ENCODE peak calls at places on chromosomes 7 and 10, in four cellular contexts. B, M, A and J are unnamed samples.
A peak's percentile ranks its signal among the peaks of the same experiment; 100 is the strongest.

GRCh38 chr10:29946953-29947700 is 112.3 kb downstream of the JCAD start:
- DNase-seq in B (peak; percentile 83), M (no peak), A (no peak), J (peak; percentile 89)

GRCh38 chr7:118870187-118870586 is 645.7 kb downstream of the ANKRD7 start:
- DNase-seq in B (no peak), M (no peak), A (no peak), J (peak; percentile 35)

GRCh38 chr10:79242620-79243152 is 104.6 kb upstream of the PPIF start:
- DNase-seq in B (peak; percentile 69), M (peak; percentile 81), A (no peak), J (peak; percentile 62)

GRCh38 chr7:8500286-8500685 is 66.9 kb downstream of the NXPH1 start:
- DNase-seq in B (no peak), M (no peak), A (no peak), J (no peak)

GRCh38 chr7:13988765-13989137 is 715 bp downstream of the ETV1 start:
- DNase-seq in B (peak; percentile 25), M (peak; percentile 47), A (peak; percentile 19), J (no peak)

GRCh38 chr10:105398202-105398601 is 757.1 kb downstream of the SORCS3 start:
- DNase-seq in B (no peak), M (peak; percentile 9), A (no peak), J (no peak)

GRCh38 chr7:8261711-8262695 is at the start of gene ICA1:
- DNase-seq in B (peak; percentile 10), M (peak; percentile 81), A (peak; percentile 86), J (peak; percentile 32)

GRCh38 chr7:79182283-79182682 is 271.2 kb downstream of the MAGI2 start:
- DNase-seq in B (peak; percentile 76), M (no peak), A (no peak), J (peak; percentile 95)

GRCh38 chr7:85030893-85031292 is 156.0 kb downstream of the SEMA3D start:
- DNase-seq in B (peak; percentile 14), M (no peak), A (no peak), J (peak; percentile 65)

GRCh38 chr10:77422491-77423338 is 214.9 kb downstream of the KCNMA1 start:
- DNase-seq in B (peak; percentile 43), M (no peak), A (no peak), J (no peak)

GRCh38 chr7:105496501-105496900 is 25.6 kb downstream of the PUS7 start:
- DNase-seq in B (no peak), M (no peak), A (no peak), J (peak; percentile 59)

GRCh38 chr7:25407932-25408480 is 179.7 kb upstream of the NPVF start:
- DNase-seq in B (no peak), M (peak; percentile 28), A (no peak), J (no peak)

GRCh38 chr7:141748401-141748800 is 10.2 kb downstream of the SSBP1 start:
- DNase-seq in B (peak; percentile 45), M (no peak), A (no peak), J (no peak)

GRCh38 chr7:141754939-141755338 is 9.0 kb upstream of the TAS2R3 start:
- DNase-seq in B (no peak), M (peak; percentile 16), A (no peak), J (peak; percentile 23)

DNA sequence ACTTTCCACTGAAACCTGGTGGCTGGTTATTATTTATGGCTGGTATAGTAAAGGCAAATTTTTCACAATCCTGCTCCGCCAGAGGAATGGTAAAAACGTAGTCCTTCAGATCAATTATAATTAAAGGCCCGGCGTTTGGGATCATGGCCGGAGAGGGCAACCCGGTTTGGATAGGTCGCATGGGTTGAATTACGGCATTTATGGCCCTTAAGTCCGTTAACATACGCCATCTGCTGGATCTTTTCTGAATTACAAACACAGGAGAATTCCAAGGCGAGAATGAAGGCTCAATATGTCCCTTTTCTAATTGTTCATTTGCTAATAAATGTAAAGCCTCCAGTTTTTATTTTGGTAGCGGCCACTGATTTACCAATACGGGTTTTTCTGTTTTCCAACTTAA is 11.3 kb upstream of the TAS2R3 start:
- DNase-seq in B (no peak), M (no peak), A (no peak), J (no peak)
- TF ChIP-seq CTCF in B (peak; percentile 45), M (peak; percentile 22), A (no peak), J (peak; percentile 15)

DNA sequence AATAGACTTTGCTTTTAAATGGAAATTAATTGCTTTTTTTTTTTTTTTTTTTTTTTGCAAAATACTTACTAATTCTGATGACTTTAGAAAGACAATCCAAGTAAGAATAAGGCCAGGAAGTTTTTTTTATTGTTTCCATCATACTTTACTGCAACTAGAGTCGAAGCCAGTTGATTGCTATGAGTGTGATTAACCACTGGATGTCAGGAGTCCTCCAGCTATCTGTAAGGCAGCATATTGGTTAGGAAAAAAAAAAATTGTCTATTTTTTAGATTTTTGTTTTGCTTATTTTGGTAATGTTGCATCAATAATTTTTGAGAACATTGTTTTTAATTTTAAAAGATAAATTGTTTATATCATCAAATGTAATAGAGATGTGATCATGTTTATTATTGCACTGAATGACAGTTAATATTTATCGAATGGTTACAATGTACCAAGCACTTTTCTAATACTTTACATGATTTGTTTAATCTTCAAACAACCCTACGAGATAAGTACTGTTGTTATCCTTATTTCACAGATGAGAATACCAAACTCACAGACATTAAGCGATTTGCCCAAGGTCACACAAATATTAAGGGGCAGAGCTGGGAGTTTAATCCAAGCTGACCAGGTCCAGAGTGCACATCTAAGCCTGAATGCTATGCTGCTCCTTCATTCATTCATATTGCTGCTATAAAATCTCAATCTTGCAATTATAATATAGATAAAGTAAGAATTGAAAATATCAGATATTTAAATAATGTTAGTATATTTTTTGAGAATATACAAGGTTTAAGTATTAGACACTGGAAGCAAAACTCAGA is 19.9 kb upstream of the LMOD2 start:
- DNase-seq in B (peak; percentile 51), M (no peak), A (no peak), J (peak; percentile 47)
- TF ChIP-seq CTCF in B (peak; percentile 70), M (peak; percentile 60), A (peak; percentile 18), J (peak; percentile 45)

GRCh38 chr10:115355162-115355760 is 262.1 kb downstream of the ATRNL1 start:
- DNase-seq in B (peak; percentile 43), M (peak; percentile 55), A (peak; percentile 25), J (peak; percentile 71)
- TF ChIP-seq CTCF in B (peak; percentile 80), M (peak; percentile 79), A (peak; percentile 29), J (peak; percentile 73)

GRCh38 chr10:122521011-122521410 is 39.5 kb upstream of the DMBT1 start:
- DNase-seq in B (no peak), M (no peak), A (no peak), J (no peak)

GRCh38 chr10:122526892-122527291 is 33.7 kb upstream of the DMBT1 start:
- DNase-seq in B (no peak), M (no peak), A (no peak), J (no peak)

GRCh38 chr10:122524811-122525210 is 35.7 kb upstream of the DMBT1 start:
- DNase-seq in B (no peak), M (no peak), A (no peak), J (no peak)

GRCh38 chr10:122530177-122530576 is 30.4 kb upstream of the DMBT1 start:
- DNase-seq in B (no peak), M (no peak), A (no peak), J (no peak)

DNA sequence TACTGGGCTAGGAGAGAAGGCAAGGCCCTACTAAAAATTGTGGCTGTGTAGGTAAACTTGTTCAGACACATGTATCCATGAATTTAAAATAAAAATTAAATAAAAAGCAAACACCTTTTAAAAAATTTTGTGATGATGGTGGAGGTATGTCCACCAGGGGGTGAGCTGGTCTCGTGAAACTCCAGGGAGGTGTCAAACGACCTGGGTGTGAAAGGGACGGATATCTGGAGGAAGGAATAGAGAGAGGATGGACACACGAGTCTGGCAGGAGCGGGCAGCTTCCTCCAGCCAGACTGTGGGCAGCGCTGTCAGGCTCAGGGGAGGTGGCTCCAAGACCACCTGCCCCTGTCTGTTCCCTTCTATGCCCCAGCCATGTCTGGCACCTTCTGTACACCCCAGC is 34.8 kb upstream of the DMBT1 start:
- DNase-seq in B (no peak), M (no peak), A (peak; percentile 61), J (peak; percentile 15)
- TF ChIP-seq CTCF in B (no peak), M (peak; percentile 26), A (peak; percentile 33), J (no peak)

DNA sequence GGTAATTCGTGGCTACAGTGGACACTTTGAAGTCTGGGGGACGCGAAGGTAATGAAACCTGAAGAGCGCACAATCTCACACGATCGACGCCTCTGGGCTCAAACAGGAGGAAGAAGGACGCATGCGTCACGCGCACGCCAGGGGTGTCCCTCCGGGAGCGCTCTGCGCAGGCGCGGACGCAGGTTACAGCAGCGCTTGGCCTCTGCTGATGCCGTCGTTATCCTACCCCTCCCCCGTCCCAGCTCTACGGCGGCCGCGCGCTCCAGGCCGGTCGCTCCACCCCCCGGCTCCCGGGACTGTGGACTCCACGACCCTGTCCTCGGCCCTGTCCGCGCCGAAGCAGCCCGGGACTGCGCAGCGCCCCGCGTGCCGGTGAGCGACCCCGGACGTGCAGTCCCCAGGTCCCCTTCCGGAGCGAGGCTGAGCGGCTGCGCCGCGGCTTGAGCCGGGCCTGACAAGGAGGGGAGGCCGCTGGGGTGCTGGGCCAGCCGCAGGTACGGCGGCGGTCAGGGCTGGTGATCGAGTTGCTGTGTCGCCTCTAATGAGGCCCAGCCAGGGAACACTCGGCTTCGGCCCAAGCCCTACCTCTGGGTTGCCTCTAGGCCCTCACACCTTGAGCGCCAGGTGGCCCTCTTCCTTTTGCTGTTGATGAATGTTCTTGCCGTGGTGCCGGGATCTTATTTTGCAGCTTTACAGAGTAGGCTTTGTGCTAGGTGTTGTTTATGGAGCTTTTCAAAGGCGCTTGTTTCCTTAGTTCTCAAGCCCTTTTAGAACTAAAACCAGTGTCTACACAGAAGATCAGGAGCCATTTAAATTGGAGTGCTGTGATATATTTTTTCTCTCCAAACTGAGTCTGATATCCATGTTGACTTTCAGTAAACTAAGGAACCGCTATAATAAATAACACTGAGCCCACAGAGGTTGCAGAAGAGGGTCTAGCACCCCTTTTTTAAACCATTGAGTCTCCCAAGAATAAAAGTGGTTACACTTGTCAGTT is at the start of gene TMEM106B:
- DNase-seq in B (peak; percentile 91), M (peak; percentile 97), A (peak; percentile 97), J (peak; percentile 90)
- TF ChIP-seq CTCF in B (peak; percentile 14), M (no peak), A (no peak), J (peak; percentile 35)

GRCh38 chr7:108384721-108385483 is 71.3 kb downstream of the NRCAM start:
- DNase-seq in B (no peak), M (no peak), A (no peak), J (peak; percentile 12)
- TF ChIP-seq CTCF in B (peak; percentile 14), M (peak; percentile 22), A (no peak), J (peak; percentile 1)